ENCODE peak calls at places on chromosomes 11 and 22, in nine cellular contexts. V is NCI-H2029 treated with DMSO at 0.1 percent for 48 hours, S is midbrain, B is HEK293T, Q is NCI-H146, K is M059J, H is dermis microvascular lymphatic vessel endothelial cell, P is cardiac muscle cell, G is NB4. W is an unnamed sample.

GRCh38 chr11:2462092-2462985 is 17.5 kb downstream of the KCNQ1 start:
- DNase-seq in H (no peak), B (no peak), S (no peak), K (no peak), G (no peak), V (no peak), Q (no peak), P (no peak), W (no peak)

GRCh38 chr22:45428391-45429385 is 15.2 kb downstream of the RIBC2 start:
- DNase-seq in S (no peak), Q (no peak), P (no peak), K (no peak), H (no peak), B (no peak), G (no peak), V (no peak), W (no peak)

GRCh38 chr22:18042685-18043084 is 18.3 kb upstream of the MICAL3 start:
- DNase-seq in S (no peak), Q (no peak), K (peak), H (no peak), G (peak), V (no peak), B (no peak), P (no peak), W (no peak)

GRCh38 chr11:115631609-115632008 is 127.4 kb upstream of the CADM1 start:
- DNase-seq in S (no peak), V (no peak), Q (no peak), G (no peak), H (no peak), P (no peak), K (no peak), B (no peak), W (no peak)

GRCh38 chr11:11584937-11585336 is 36.9 kb downstream of the GALNT18 start:
- DNase-seq in S (no peak), P (no peak), V (no peak), B (no peak), H (no peak), Q (no peak), G (no peak), K (no peak), W (no peak)

GRCh38 chr11:128687321-128687720 is 6.6 kb upstream of the FLI1 start:
- DNase-seq in G (no peak), P (no peak), B (no peak), S (no peak), H (peak), Q (peak), K (no peak), V (no peak), W (no peak)

GRCh38 chr11:45161252-45162063 is 15.0 kb downstream of the PRDM11 start:
- DNase-seq in B (no peak), H (no peak), S (peak), Q (no peak), V (no peak), P (no peak), G (no peak), K (peak), W (no peak)

GRCh38 chr11:21446939-21447590 is 745.8 kb upstream of the ANO5 start:
- DNase-seq in H (no peak), G (no peak), Q (no peak), S (no peak), K (no peak), V (peak), B (no peak), P (no peak), W (no peak)

GRCh38 chr22:37118083-37118482 is 8.6 kb upstream of the TMPRSS6 start:
- DNase-seq in S (no peak), H (no peak), Q (no peak), P (no peak), K (no peak), B (no peak), G (no peak), V (no peak), W (no peak)

GRCh38 chr11:995752-996420 is 40.6 kb downstream of the MUC6 start:
- DNase-seq in H (no peak), V (no peak), B (no peak), G (no peak), S (no peak), K (no peak), P (no peak), Q (no peak), W (no peak)

GRCh38 chr11:15819679-15820286 is 536.6 kb downstream of the SOX6 start:
- DNase-seq in V (peak), B (peak), Q (peak), S (peak), H (peak), G (peak), P (peak), K (peak), W (no peak)

GRCh38 chr11:22275600-22275999 is 62.6 kb upstream of the SLC17A6 start:
- DNase-seq in B (no peak), G (no peak), S (no peak), H (no peak), Q (no peak), K (no peak), V (no peak), P (no peak), W (no peak)

GRCh38 chr11:73866095-73866579 is 10.5 kb downstream of the COA4 start:
- DNase-seq in P (no peak), G (no peak), B (no peak), K (no peak), H (peak), S (no peak), V (no peak), Q (no peak), W (no peak)

GRCh38 chr11:64729851-64730382 is 6.9 kb upstream of the NRXN2 start:
- DNase-seq in K (no peak), B (peak), V (no peak), S (no peak), P (peak), Q (peak), G (peak), H (no peak), W (no peak)

GRCh38 chr11:63553759-63554158 is 9.4 kb downstream of the PLAAT2 start:
- DNase-seq in B (no peak), G (peak), S (no peak), K (peak), P (no peak), H (no peak), V (no peak), Q (no peak), W (no peak)

GRCh38 chr11:84594602-84595001 is 1032.5 kb downstream of the DLG2 start:
- DNase-seq in S (no peak), B (no peak), K (no peak), H (no peak), Q (no peak), P (no peak), G (no peak), V (no peak), W (peak)

GRCh38 chr11:60515144-60515855 is at the start of gene MS4A13:
- DNase-seq in H (no peak), K (no peak), G (no peak), Q (no peak), V (no peak), P (no peak), B (no peak), S (no peak), W (no peak)

GRCh38 chr11:70567680-70568503 is 169.6 kb downstream of the CTTN start:
- DNase-seq in V (no peak), P (no peak), H (peak), G (peak), S (no peak), B (no peak), K (peak), Q (no peak), W (no peak)

GRCh38 chr11:117761993-117762392 is 35.0 kb downstream of the DSCAML1 start:
- DNase-seq in K (no peak), S (no peak), P (no peak), G (no peak), B (no peak), Q (peak), V (peak), H (no peak), W (no peak)

GRCh38 chr11:60924110-60924905 is at the start of gene TMEM132A:
- DNase-seq in G (no peak), H (peak), S (peak), K (peak), B (peak), Q (peak), V (peak), P (peak), W (peak)

GRCh38 chr11:89633125-89633695 is 76.9 kb upstream of the TRIM77 start:
- DNase-seq in S (peak), H (no peak), K (no peak), G (no peak), P (no peak), V (no peak), B (no peak), Q (no peak), W (no peak)

GRCh38 chr22:30879398-30879797 is 89.2 kb downstream of the MORC2 start:
- DNase-seq in K (no peak), Q (no peak), G (peak), B (no peak), V (no peak), S (no peak), P (no peak), H (no peak), W (no peak)

GRCh38 chr11:71103266-71103665 is 149.1 kb downstream of the SHANK2 start:
- DNase-seq in H (peak), G (no peak), V (no peak), Q (no peak), P (no peak), S (peak), B (no peak), K (no peak), W (no peak)

GRCh38 chr11:66523611-66524010 is 13.2 kb downstream of the BBS1 start:
- DNase-seq in P (peak), K (no peak), V (no peak), S (no peak), G (no peak), H (no peak), B (no peak), Q (no peak), W (no peak)

GRCh38 chr11:98793276-98793675 is 227.5 kb upstream of the CNTN5 start:
- DNase-seq in P (no peak), B (no peak), S (no peak), G (no peak), K (no peak), H (no peak), V (no peak), Q (no peak), W (no peak)

GRCh38 chr22:36348760-36349159 is 39.0 kb downstream of the MYH9 start:
- DNase-seq in Q (no peak), P (no peak), S (no peak), K (no peak), V (no peak), B (no peak), H (no peak), G (no peak), W (no peak)

GRCh38 chr22:36830601-36831000 is 13.8 kb upstream of the PVALB start:
- DNase-seq in B (no peak), P (no peak), H (no peak), G (no peak), K (no peak), S (no peak), V (no peak), Q (no peak), W (no peak)

GRCh38 chr11:14875163-14875562 is 16.9 kb downstream of the CYP2R1 start:
- DNase-seq in S (no peak), V (no peak), B (no peak), Q (no peak), P (no peak), H (no peak), G (no peak), K (no peak), W (no peak)

GRCh38 chr11:117826832-117827231 is 2.3 kb upstream of the FXYD2 start:
- DNase-seq in K (no peak), G (no peak), P (no peak), S (no peak), Q (no peak), H (no peak), B (no peak), V (no peak), W (no peak)

GRCh38 chr11:23674866-23675265 is 814.6 kb upstream of the CCDC179 start:
- DNase-seq in P (no peak), S (no peak), V (no peak), B (no peak), G (no peak), H (no peak), K (no peak), Q (no peak), W (no peak)

GRCh38 chr11:5622802-5623201 is 2.0 kb upstream of the TRIM34 start:
- DNase-seq in K (no peak), S (no peak), P (no peak), G (no peak), B (no peak), V (no peak), Q (no peak), H (no peak), W (no peak)

GRCh38 chr22:38657248-38657909 is 941 bp downstream of the CBY1 start:
- DNase-seq in Q (peak), G (peak), S (no peak), B (peak), V (no peak), K (no peak), P (peak), H (peak), W (no peak)

W was measured in DMS153.